ENCODE peak calls at places on chromosomes 6 and 20, in six cellular contexts. K, U, F, Q, I and J are unnamed samples.

GRCh38 chr6:79636673-79637072 is 5.5 kb downstream of the SH3BGRL2 start:
- DNase-seq in U (no peak), I (no peak), K (no peak), F (no peak), Q (no peak), J (no peak)

GRCh38 chr20:5369622-5370021 is 52.9 kb upstream of the PROKR2 start:
- DNase-seq in Q (no peak), K (no peak), I (no peak), F (no peak), U (no peak), J (no peak)

GRCh38 chr6:107957165-107957908 is 671 bp downstream of the SEC63 start:
- DNase-seq in Q (peak; percentile 47), I (no peak), U (peak; percentile 18), K (peak; percentile 39), F (peak; percentile 75), J (no peak)

GRCh38 chr6:157756708-157757429 is 66.2 kb upstream of the SNX9 start:
- DNase-seq in U (peak; percentile 79), Q (peak; percentile 81), I (no peak), F (peak; percentile 79), K (peak; percentile 32), J (peak; percentile 93)

GRCh38 chr6:15522856-15523529 is 139.8 kb downstream of the DTNBP1 start:
- DNase-seq in I (no peak), F (no peak), K (no peak), U (no peak), Q (no peak), J (no peak)

GRCh38 chr6:35213161-35213823 is 464 bp upstream of the SCUBE3 start:
- DNase-seq in F (peak; percentile 73), I (no peak), Q (no peak), K (no peak), U (peak; percentile 29), J (no peak)

GRCh38 chr6:110654096-110654820 is 161.0 kb downstream of the CDK19 start:
- DNase-seq in U (no peak), F (no peak), K (no peak), Q (peak; percentile 80), I (no peak), J (no peak)

GRCh38 chr20:10982692-10983091 is 308.9 kb upstream of the JAG1 start:
- DNase-seq in I (no peak), Q (peak; percentile 10), F (no peak), U (no peak), K (no peak), J (no peak)

GRCh38 chr6:73460044-73460443 is 1.5 kb upstream of the MTO1 start:
- DNase-seq in K (no peak), I (no peak), F (no peak), U (no peak), Q (no peak), J (no peak)

GRCh38 chr6:41519305-41519747 is 26.9 kb upstream of the FOXP4 start:
- DNase-seq in F (no peak), U (no peak), I (no peak), Q (peak; percentile 89), K (no peak), J (no peak)

GRCh38 chr6:141988954-141989705 is 143.6 kb upstream of the GJE1 start:
- DNase-seq in K (no peak), F (peak; percentile 27), I (no peak), Q (peak; percentile 65), U (peak; percentile 23), J (peak; percentile 25)

GRCh38 chr6:125250511-125250910 is 51.3 kb downstream of the HDDC2 start:
- DNase-seq in U (no peak), F (no peak), Q (peak; percentile 12), I (no peak), K (no peak), J (no peak)

GRCh38 chr6:169420912-169421543 is 167.4 kb upstream of the THBS2 start:
- DNase-seq in K (no peak), I (no peak), F (peak; percentile 50), Q (peak; percentile 22), U (peak; percentile 77), J (no peak)

GRCh38 chr6:105748737-105749161 is 337.4 kb upstream of the PRDM1 start:
- DNase-seq in Q (no peak), K (peak; percentile 71), U (no peak), I (no peak), F (no peak), J (no peak)

DNA sequence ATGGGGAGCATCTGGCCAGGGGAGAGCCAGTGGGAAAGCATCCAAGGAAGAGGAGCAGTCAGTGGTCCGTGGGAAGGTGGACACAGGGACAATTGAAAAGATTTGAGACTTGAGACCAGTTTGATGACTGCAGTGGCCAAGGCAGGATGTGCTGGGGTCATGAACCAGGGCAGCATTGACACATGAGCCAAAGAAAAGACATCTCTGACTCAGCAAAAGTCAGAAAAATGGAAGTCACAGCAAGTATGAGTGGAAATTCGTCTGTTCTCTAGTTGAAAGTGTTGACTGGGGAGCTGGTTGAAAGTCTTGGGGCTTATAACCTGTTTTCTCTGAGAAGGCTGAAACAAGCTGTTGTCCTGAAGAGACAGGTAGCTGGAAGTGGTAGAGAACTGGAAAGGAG is 31.3 kb downstream of the RAB22A start:
- DNase-seq in U (no peak), I (no peak), F (no peak), Q (no peak), K (no peak), J (no peak)
- TF ChIP-seq GABPA in U (no peak), I (no peak), F (no peak), Q (no peak), K (no peak), J (no peak)

GRCh38 chr20:57507477-57507876 is 17.5 kb downstream of the CTCFL start:
- DNase-seq in F (no peak), K (no peak), U (no peak), I (no peak), Q (no peak), J (no peak)
- TF ChIP-seq GABPA in F (no peak), K (no peak), U (no peak), I (no peak), Q (no peak), J (no peak)

GRCh38 chr6:89819336-89820130 is at the start of gene MDN1:
- DNase-seq in I (peak; percentile 73), U (peak; percentile 86), Q (peak; percentile 91), K (peak; percentile 88), F (peak; percentile 94), J (peak; percentile 88)

GRCh38 chr6:89817481-89817880 is 2.1 kb downstream of the MDN1 start:
- DNase-seq in Q (no peak), U (no peak), K (no peak), F (no peak), I (no peak), J (no peak)

GRCh38 chr6:89818977-89819335 is 638 bp downstream of the MDN1 start:
- DNase-seq in Q (peak; percentile 43), F (no peak), K (peak; percentile 68), U (no peak), I (no peak), J (no peak)
- TF ChIP-seq GABPA in Q (no peak), F (no peak), K (no peak), U (no peak), I (no peak), J (no peak)

DNA sequence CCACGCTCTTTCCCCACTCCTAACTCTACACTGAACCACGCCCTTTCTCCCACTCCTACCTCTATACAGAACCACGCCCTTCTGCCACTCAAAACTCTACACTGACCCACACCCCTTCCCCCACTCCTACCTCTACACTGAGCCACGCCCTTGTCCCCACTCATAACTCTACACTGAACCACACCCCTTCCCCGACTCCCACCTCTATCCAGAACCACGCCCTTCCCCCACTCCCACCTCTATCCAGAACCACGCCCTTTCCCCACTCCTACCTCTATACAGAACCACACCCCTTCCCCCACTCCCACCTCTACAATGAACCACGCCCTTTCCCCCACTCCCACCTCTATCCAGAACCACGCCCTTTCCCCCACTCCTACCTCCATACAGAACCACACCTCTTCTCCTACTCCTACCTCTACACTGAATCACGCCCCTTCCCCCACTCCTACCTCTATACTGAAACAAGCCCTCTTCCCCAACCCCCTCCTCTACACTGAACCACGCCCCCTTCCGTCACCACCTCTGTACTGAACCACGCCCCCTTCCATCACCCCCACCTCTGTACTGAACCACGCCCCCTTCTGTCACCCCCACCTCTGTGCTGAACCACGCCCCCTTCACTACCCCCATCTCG is 10.1 kb downstream of the PXMP4 start:
- DNase-seq in F (no peak), I (no peak), K (no peak), Q (no peak), U (peak; percentile 90), J (peak; percentile 65)
- TF ChIP-seq GABPA in F (no peak), I (no peak), K (no peak), Q (no peak), U (no peak), J (no peak)

GRCh38 chr6:165805604-165806003 is 142.6 kb upstream of the PDE10A start:
- DNase-seq in F (no peak), Q (no peak), U (no peak), K (no peak), I (no peak), J (no peak)

GRCh38 chr6:165807249-165807951 is 144.4 kb upstream of the PDE10A start:
- DNase-seq in F (no peak), U (no peak), K (no peak), I (no peak), Q (no peak), J (no peak)

GRCh38 chr6:165806126-165806810 is 143.2 kb upstream of the PDE10A start:
- DNase-seq in F (no peak), U (no peak), Q (no peak), K (no peak), I (no peak), J (no peak)

GRCh38 chr6:165805067-165805525 is 142.1 kb upstream of the PDE10A start:
- DNase-seq in F (no peak), U (no peak), Q (no peak), I (no peak), K (no peak), J (peak; percentile 54)

GRCh38 chr6:165804331-165805066 is 141.5 kb upstream of the PDE10A start:
- DNase-seq in F (no peak), I (no peak), U (no peak), K (no peak), Q (no peak), J (no peak)
- TF ChIP-seq GABPA in F (no peak), I (no peak), U (no peak), K (no peak), Q (no peak), J (no peak)

DNA sequence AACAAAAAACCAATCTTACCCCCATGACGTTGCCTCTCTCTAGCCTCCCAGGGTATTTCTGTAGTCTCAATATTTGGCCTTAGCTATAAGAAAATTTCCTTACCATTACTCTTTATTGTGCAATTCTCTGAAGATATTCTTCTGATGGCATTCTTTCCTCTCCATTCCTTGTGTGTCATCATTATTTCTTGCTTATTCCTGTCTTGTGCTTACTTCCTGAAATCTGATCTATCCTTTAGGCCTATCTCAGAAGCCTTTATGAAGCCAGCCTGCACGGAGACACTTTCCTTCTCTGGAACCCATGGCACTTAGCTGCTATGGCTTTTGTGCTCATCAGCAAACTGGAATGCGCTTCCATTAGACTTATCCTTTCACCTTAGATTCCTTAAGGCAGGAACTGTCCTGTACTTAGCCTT is 65.9 kb upstream of the DDR1 start:
- DNase-seq in U (no peak), K (no peak), Q (no peak), I (no peak), F (no peak), J (no peak)
- TF ChIP-seq GABPA in U (no peak), K (no peak), Q (no peak), I (no peak), F (no peak), J (no peak)